ENCODE peak calls at places on chromosome 2, in six cellular contexts. O is T47D, D is HCT116, T is K562, B is GM12878, S is H1. H is an unnamed sample.

GRCh38 chr2:204477358-204477950 is 67.8 kb upstream of the PARD3B start:
- DNase-seq in O (no peak), D (no peak), T (no peak), B (no peak), S (no peak), H (no peak)

GRCh38 chr2:68475110-68475509 is 7.7 kb downstream of the APLF start:
- DNase-seq in O (no peak), D (no peak), T (no peak), B (no peak), S (no peak), H (no peak)

GRCh38 chr2:209977386-209978239 is 24.8 kb upstream of the RPE start:
- DNase-seq in O (no peak), D (peak), T (peak), B (peak), S (no peak), H (peak)

GRCh38 chr2:140586379-140586778 is 1544.4 kb downstream of the LRP1B start:
- DNase-seq in O (peak), D (peak), T (no peak), B (peak), S (peak), H (peak)

GRCh38 chr2:120564213-120565094 is 171.2 kb upstream of the GLI2 start:
- DNase-seq in O (no peak), D (no peak), T (no peak), B (no peak), S (no peak), H (peak)

GRCh38 chr2:101787097-101787496 is 89.6 kb downstream of the MAP4K4 start:
- DNase-seq in O (no peak), D (no peak), T (no peak), B (no peak), S (no peak), H (no peak)

GRCh38 chr2:191740016-191740419 is 62.1 kb downstream of the NABP1 start:
- DNase-seq in O (no peak), D (no peak), T (no peak), B (peak), S (no peak), H (no peak)

GRCh38 chr2:112001942-112002341 is 53.1 kb upstream of the TMEM87B start:
- DNase-seq in O (no peak), D (no peak), T (no peak), B (no peak), S (no peak), H (no peak)

GRCh38 chr2:240296611-240297552 is 138.6 kb upstream of the GPC1 start:
- DNase-seq in O (no peak), D (no peak), T (no peak), B (no peak), S (no peak), H (peak)

GRCh38 chr2:31332521-31332920 is 82.0 kb downstream of the XDH start:
- DNase-seq in O (no peak), D (no peak), T (no peak), B (no peak), S (peak), H (no peak)

GRCh38 chr2:149221898-149222297 is 108.5 kb upstream of the LYPD6 start:
- DNase-seq in O (no peak), D (no peak), T (no peak), B (no peak), S (no peak), H (peak)

GRCh38 chr2:51981813-51982212 is 949.9 kb upstream of the NRXN1 start:
- DNase-seq in O (no peak), D (no peak), T (no peak), B (no peak), S (no peak), H (no peak)

GRCh38 chr2:109345091-109345490 is 216.1 kb downstream of the SH3RF3 start:
- DNase-seq in O (no peak), D (no peak), T (no peak), B (no peak), S (no peak), H (no peak)

GRCh38 chr2:241988146-241988545 is 118.6 kb downstream of the RTP5 start:
- DNase-seq in O (no peak), D (no peak), T (no peak), B (no peak), S (no peak), H (no peak)

GRCh38 chr2:3483986-3484960 is 35.1 kb downstream of the ADI1 start:
- DNase-seq in O (no peak), D (no peak), T (no peak), B (no peak), S (no peak), H (peak)

GRCh38 chr2:112829247-112829646 is 7.3 kb downstream of the IL1B start:
- DNase-seq in O (no peak), D (no peak), T (peak), B (no peak), S (no peak), H (no peak)

GRCh38 chr2:2806711-2807110 is 475.6 kb upstream of the MYT1L start:
- DNase-seq in O (no peak), D (no peak), T (no peak), B (no peak), S (no peak), H (no peak)

GRCh38 chr2:65700004-65700651 is 267.7 kb upstream of the SPRED2 start:
- DNase-seq in O (no peak), D (no peak), T (no peak), B (no peak), S (no peak), H (no peak)

GRCh38 chr2:26993768-26994167 is 23.3 kb downstream of the MAPRE3 start:
- DNase-seq in O (no peak), D (no peak), T (peak), B (no peak), S (no peak), H (no peak)

GRCh38 chr2:219124379-219125110 is 36.1 kb downstream of the NHEJ1 start:
- DNase-seq in O (no peak), D (no peak), T (peak), B (no peak), S (no peak), H (no peak)

GRCh38 chr2:47534179-47534919 is 131.4 kb downstream of the MSH2 start:
- DNase-seq in O (no peak), D (no peak), T (peak), B (no peak), S (no peak), H (peak)

DNA sequence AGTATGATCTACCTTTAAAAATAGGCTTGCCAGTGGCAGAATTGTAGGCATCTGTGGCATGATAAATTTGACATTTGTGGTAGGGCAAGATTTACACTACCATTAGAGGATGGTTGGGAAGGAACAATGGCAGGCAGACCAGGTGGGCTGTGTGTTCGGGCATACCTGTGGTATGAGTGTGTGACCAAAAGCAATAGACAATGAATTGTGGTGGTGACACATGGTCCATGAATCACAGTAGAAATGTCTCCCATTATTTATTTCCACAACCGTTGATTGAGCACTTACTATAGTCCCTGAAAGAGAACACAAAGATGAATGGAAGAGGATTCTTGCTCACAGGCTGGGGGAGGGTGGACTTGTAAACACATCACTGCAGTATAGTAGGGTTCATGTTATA is 29.9 kb upstream of the RUFY4 start:
- DNase-seq in O (no peak), D (no peak), T (no peak), B (no peak), S (no peak), H (no peak)
- TF ChIP-seq JUND in O (no peak), D (no peak), T (no peak), B (no peak), S (no peak), H (no peak)

DNA sequence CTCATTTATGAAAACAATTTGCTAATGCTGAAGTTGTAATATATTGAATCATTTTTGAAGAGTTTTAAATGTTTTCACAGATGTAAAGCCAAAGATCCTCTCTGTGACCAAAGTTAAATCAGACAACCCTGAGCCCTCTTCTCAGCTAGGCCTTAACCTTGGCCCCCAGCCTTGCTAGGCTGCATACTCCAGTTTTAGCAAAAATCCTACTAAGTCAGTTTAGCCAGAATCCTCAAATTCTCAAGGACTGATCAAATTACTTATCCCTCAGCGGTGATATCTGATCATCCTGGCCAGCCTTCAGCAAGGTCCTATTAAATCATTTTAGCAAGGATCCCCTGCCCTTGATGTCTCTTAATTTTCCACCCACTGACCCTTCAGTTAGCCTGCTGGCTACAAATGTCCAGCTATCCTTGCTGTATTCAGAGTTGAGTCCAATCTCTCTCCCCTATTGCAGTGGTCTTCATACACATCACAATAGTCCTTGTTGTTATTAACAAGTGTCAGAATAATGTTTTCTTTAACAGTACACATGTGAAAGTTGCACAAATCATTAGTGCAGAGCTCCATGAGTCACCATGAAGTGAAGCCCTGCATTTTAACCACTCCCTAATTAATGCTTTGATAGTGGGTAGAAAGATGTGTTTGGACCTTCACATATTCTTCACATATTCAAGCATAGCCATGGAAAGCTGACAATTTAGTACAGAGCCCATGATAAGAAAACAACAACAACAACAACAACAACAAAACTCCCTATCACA is 206.4 kb downstream of the NBAS start:
- DNase-seq in O (no peak), D (no peak), T (no peak), B (no peak), S (no peak), H (no peak)
- TF ChIP-seq JUND in O (no peak), D (no peak), T (no peak), B (no peak), S (no peak), H (no peak)

GRCh38 chr2:173602153-173602552 is 247.5 kb downstream of the CDCA7 start:
- DNase-seq in O (no peak), D (no peak), T (no peak), B (no peak), S (no peak), H (no peak)

GRCh38 chr2:173606619-173607305 is 252.1 kb downstream of the CDCA7 start:
- DNase-seq in O (no peak), D (no peak), T (no peak), B (no peak), S (no peak), H (no peak)

GRCh38 chr2:173612354-173612753 is 257.7 kb downstream of the CDCA7 start:
- DNase-seq in O (no peak), D (no peak), T (peak), B (no peak), S (no peak), H (no peak)

GRCh38 chr2:173605994-173606393 is 251.3 kb downstream of the CDCA7 start:
- DNase-seq in O (no peak), D (no peak), T (no peak), B (no peak), S (no peak), H (no peak)

DNA sequence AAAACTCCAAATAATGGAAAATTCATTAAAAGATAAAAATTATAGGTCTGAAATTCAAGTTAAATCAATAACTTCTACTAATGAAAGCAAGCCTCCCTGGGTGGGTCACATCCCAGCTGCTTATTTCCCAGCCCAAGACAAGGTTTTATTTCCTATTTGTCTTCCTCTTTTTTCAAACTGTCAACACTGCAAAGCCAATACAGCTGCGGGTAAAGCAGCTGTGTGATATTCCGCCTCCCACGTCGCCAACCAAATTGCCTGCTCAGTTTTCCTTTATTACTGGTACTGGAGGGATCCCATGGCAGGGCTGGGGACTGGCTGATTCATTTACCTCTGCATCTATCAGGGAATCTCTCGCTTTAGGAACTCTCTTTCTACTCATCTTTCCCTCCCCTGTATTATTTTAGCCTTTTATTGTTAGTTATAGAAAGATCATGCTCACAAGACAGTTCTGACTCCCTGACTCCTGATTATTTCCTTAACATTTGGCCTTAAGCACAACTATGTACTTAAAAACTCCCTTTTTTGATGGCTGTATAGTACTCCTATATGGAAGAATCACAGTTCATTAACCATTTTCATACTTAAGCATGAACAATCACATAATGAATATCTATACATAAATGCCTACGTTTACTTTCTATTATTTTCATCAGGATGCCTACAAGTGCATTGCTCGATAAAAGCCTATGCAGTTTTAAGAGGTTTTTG is 253.1 kb downstream of the CDCA7 start:
- DNase-seq in O (no peak), D (no peak), T (no peak), B (no peak), S (no peak), H (no peak)
- TF ChIP-seq JUND in O (no peak), D (no peak), T (no peak), B (no peak), S (no peak), H (no peak)

GRCh38 chr2:129934044-129934822 is 45.2 kb upstream of the RAB6C start:
- DNase-seq in O (no peak), D (no peak), T (no peak), B (no peak), S (peak), H (peak)
- TF ChIP-seq JUND in O (no peak), D (no peak), T (no peak), B (no peak), S (no peak), H (no peak)

GRCh38 chr2:232385660-232386489 is 7.3 kb downstream of the ALPP start:
- DNase-seq in O (peak), D (peak), T (no peak), B (no peak), S (no peak), H (no peak)
- TF ChIP-seq JUND in O (no peak), D (no peak), T (no peak), B (no peak), S (no peak), H (no peak)

GRCh38 chr2:16409006-16409390 is 256.6 kb downstream of the CYRIA start:
- DNase-seq in O (no peak), D (no peak), T (no peak), B (no peak), S (no peak), H (no peak)

GRCh38 chr2:16407358-16407757 is 258.3 kb downstream of the CYRIA start:
- DNase-seq in O (no peak), D (no peak), T (no peak), B (no peak), S (no peak), H (no peak)

GRCh38 chr2:16409849-16410248 is 255.8 kb downstream of the CYRIA start:
- DNase-seq in O (no peak), D (no peak), T (no peak), B (no peak), S (no peak), H (no peak)

GRCh38 chr2:16406929-16407328 is 258.7 kb downstream of the CYRIA start:
- DNase-seq in O (no peak), D (no peak), T (no peak), B (no peak), S (no peak), H (no peak)

DNA sequence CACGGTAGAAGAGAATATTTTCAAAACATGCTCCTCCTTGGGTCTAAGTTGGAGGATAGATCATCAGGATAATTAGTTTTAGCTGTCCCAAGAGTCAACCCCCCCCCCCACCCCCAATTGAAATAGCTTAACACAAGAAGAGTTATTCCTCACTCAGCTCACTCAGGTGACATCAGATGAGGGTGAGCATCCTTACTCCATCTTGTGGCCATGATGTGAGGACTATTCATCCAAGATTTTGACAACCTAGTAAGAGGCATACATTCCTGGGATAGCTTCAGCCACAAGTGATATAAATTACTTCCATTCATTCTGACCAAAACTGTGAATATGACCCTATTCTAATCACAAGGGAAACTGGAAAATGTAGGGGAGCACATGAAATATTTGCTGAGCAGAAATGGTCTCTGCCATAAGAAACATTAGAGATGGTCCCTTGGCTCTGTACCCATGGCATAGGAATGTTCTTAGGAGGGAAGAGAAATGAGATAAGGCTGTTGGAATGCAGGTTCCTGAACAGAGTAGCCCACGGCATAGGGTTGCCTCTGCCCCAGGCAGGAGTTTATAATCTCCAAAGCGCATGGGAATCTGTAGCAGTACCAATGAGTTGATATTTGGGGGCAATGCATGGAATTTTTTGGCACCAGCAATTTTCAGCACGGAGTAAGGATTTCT is 257.2 kb downstream of the CYRIA start:
- DNase-seq in O (no peak), D (no peak), T (no peak), B (no peak), S (no peak), H (no peak)
- TF ChIP-seq JUND in O (no peak), D (no peak), T (no peak), B (no peak), S (no peak), H (no peak)

GRCh38 chr2:183089192-183089851 is 10.8 kb downstream of the DUSP19 start:
- DNase-seq in O (no peak), D (no peak), T (no peak), B (no peak), S (no peak), H (no peak)

GRCh38 chr2:183091954-183092345 is 13.4 kb downstream of the DUSP19 start:
- DNase-seq in O (no peak), D (no peak), T (no peak), B (no peak), S (no peak), H (no peak)

GRCh38 chr2:183093857-183094657 is 15.5 kb downstream of the DUSP19 start:
- DNase-seq in O (no peak), D (no peak), T (no peak), B (peak), S (no peak), H (no peak)

GRCh38 chr2:183088061-183088460 is 9.5 kb downstream of the DUSP19 start:
- DNase-seq in O (no peak), D (no peak), T (no peak), B (no peak), S (no peak), H (no peak)

DNA sequence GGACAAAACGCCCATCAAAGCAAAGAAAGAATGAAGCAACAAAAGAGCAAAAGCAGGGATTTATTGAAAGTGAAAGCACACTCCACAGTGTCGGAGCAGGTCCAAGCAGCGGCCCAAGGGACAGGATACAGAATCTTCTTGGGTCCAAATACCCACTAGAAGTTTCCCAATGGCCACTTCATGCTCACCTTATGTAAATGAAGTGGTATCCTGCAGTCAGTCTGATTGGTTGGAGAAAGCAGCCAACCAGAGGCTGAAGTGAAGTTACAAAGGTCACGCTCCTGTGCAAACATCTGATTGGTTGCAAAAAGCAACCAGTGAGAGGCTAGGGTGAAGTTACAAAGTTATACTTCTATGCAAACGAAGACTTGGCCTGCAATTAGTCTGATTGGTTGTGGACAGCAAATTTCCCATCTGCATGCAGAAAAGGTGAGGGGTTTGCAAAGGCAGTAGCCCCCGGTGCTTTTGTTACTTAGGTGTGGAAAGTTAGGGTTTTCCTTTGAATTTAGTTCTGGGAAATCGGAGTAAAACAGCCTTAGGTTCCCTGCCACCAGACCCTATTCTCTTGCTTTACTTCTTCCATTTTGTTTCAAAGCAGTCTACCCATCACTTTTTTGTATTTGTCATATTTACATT is 12.9 kb downstream of the DUSP19 start:
- DNase-seq in O (no peak), D (no peak), T (no peak), B (no peak), S (no peak), H (no peak)
- TF ChIP-seq JUND in O (no peak), D (no peak), T (no peak), B (no peak), S (no peak), H (no peak)